ENCODE peak calls at places on chromosomes 11 and 22, in seven cellular contexts. D is activated T-cell treated with anti-CD3 and anti-CD28 coated beads for 1 hour; N is neural crest cell; Z is T1000; R is tibial nerve; P is stimulated activated CD4-positive, alpha-beta T cell treated with anti-CD3 and anti-CD28 coated beads, Interleukin-1b, Interleukin-23, amount 100 ng/mL, for 24 hours; W is Right ventricle myocardium superior. Q is an unnamed sample.
A peak's percentile ranks its signal among the peaks of the same experiment; 100 is the strongest.

GRCh38 chr11:1531961-1532586 is 40.0 kb downstream of the DUSP8 start:
- DNase-seq in D (no peak), N (no peak), Z (no peak), R (no peak), P (no peak), W (peak; percentile 86), Q (no peak)

GRCh38 chr11:85712953-85713352 is 27.0 kb upstream of the CCDC89 start:
- DNase-seq in D (no peak), N (no peak), Z (no peak), R (no peak), P (no peak), W (no peak), Q (no peak)

GRCh38 chr11:73376803-73377629 is 817 bp downstream of the RELT start:
- DNase-seq in D (peak; percentile 36), N (peak; percentile 48), Z (peak; percentile 55), R (peak; percentile 62), P (peak; percentile 12), W (peak; percentile 69), Q (peak; percentile 30)

GRCh38 chr11:27913650-27914049 is 194.3 kb downstream of the KIF18A start:
- DNase-seq in D (no peak), N (no peak), Z (no peak), R (no peak), P (no peak), W (no peak), Q (no peak)

GRCh38 chr11:6413791-6414231 is 5.1 kb downstream of the APBB1 start:
- DNase-seq in D (peak; percentile 52), N (no peak), Z (no peak), R (no peak), P (no peak), W (no peak), Q (no peak)

GRCh38 chr22:33917744-33918406 is 2.4 kb downstream of the LARGE1 start:
- DNase-seq in D (no peak), N (no peak), Z (no peak), R (no peak), P (no peak), W (no peak), Q (no peak)

GRCh38 chr22:24503137-24503850 is 8.2 kb downstream of the UPB1 start:
- DNase-seq in D (peak; percentile 51), N (peak; percentile 43), Z (peak; percentile 32), R (peak; percentile 65), P (peak; percentile 33), W (peak; percentile 71), Q (no peak)

GRCh38 chr22:25165785-25166184 is 33.9 kb upstream of the CRYBB3 start:
- DNase-seq in D (no peak), N (no peak), Z (no peak), R (no peak), P (no peak), W (no peak), Q (no peak)

GRCh38 chr11:74493816-74494630 is 499 bp upstream of the LIPT2 start:
- DNase-seq in D (no peak), N (no peak), Z (no peak), R (peak; percentile 43), P (no peak), W (no peak), Q (no peak)

GRCh38 chr11:102727890-102728289 is 3.1 kb upstream of the MMP8 start:
- DNase-seq in D (no peak), N (no peak), Z (no peak), R (no peak), P (no peak), W (no peak), Q (no peak)

GRCh38 chr11:120132645-120133185 is 5.2 kb downstream of the TRIM29 start:
- DNase-seq in D (no peak), N (no peak), Z (no peak), R (no peak), P (no peak), W (no peak), Q (no peak)

GRCh38 chr11:110027627-110028371 is 65.4 kb upstream of the ZC3H12C start:
- DNase-seq in D (no peak), N (no peak), Z (no peak), R (no peak), P (no peak), W (no peak), Q (no peak)

GRCh38 chr11:86091566-86091965 is 22.7 kb upstream of the PICALM start:
- DNase-seq in D (no peak), N (no peak), Z (no peak), R (no peak), P (no peak), W (no peak), Q (no peak)

GRCh38 chr22:26313291-26313690 is 115.8 kb upstream of the ASPHD2 start:
- DNase-seq in D (no peak), N (no peak), Z (no peak), R (no peak), P (no peak), W (no peak), Q (no peak)

GRCh38 chr22:39176067-39176621 is 23.7 kb upstream of the CBX7 start:
- DNase-seq in D (no peak), N (no peak), Z (peak; percentile 54), R (peak; percentile 52), P (no peak), W (peak; percentile 83), Q (no peak)

GRCh38 chr11:121237686-121238658 is 54.6 kb upstream of the SC5D start:
- DNase-seq in D (no peak), N (no peak), Z (no peak), R (no peak), P (no peak), W (no peak), Q (no peak)

GRCh38 chr11:78562398-78562797 is 12.3 kb downstream of the NARS2 start:
- DNase-seq in D (no peak), N (no peak), Z (no peak), R (no peak), P (no peak), W (no peak), Q (no peak)

GRCh38 chr11:126992804-126993111 is 7.8 kb downstream of the KIRREL3 start:
- DNase-seq in D (no peak), N (no peak), Z (no peak), R (no peak), P (no peak), W (no peak), Q (no peak)

GRCh38 chr22:32317524-32317923 is 40.1 kb upstream of the RFPL3 start:
- DNase-seq in D (no peak), N (no peak), Z (no peak), R (no peak), P (no peak), W (no peak), Q (no peak)

GRCh38 chr22:27620367-27621154 is 181.0 kb downstream of the MN1 start:
- DNase-seq in D (no peak), N (no peak), Z (no peak), R (no peak), P (no peak), W (no peak), Q (no peak)

GRCh38 chr11:9530020-9530628 is 43.3 kb upstream of the WEE1 start:
- DNase-seq in D (no peak), N (no peak), Z (no peak), R (no peak), P (no peak), W (no peak), Q (no peak)

GRCh38 chr11:96207459-96208449 is 135.2 kb downstream of the MAML2 start:
- DNase-seq in D (no peak), N (no peak), Z (no peak), R (no peak), P (no peak), W (no peak), Q (no peak)

GRCh38 chr11:126317681-126318641 is 14.1 kb downstream of the DCPS start:
- DNase-seq in D (no peak), N (no peak), Z (no peak), R (peak; percentile 83), P (no peak), W (peak; percentile 87), Q (no peak)

GRCh38 chr11:70669871-70670683 is 271.7 kb downstream of the CTTN start:
- DNase-seq in D (no peak), N (no peak), Z (no peak), R (no peak), P (no peak), W (no peak), Q (no peak)

GRCh38 chr11:11732116-11732515 is 109.7 kb upstream of the USP47 start:
- DNase-seq in D (no peak), N (no peak), Z (no peak), R (no peak), P (no peak), W (no peak), Q (no peak)

GRCh38 chr11:8913961-8914660 is 3.1 kb downstream of the AKIP1 start:
- DNase-seq in D (peak; percentile 32), N (peak; percentile 12), Z (no peak), R (no peak), P (no peak), W (no peak), Q (no peak)

GRCh38 chr22:50530280-50530856 is 556 bp upstream of the TYMP start:
- DNase-seq in D (peak; percentile 48), N (no peak), Z (no peak), R (peak; percentile 72), P (no peak), W (peak; percentile 93), Q (no peak)

GRCh38 chr11:121091492-121092179 is 9.4 kb upstream of the TECTA start:
- DNase-seq in D (no peak), N (no peak), Z (no peak), R (no peak), P (no peak), W (no peak), Q (no peak)

GRCh38 chr22:46051646-46052045 is 74.7 kb upstream of the WNT7B start:
- DNase-seq in D (no peak), N (no peak), Z (no peak), R (no peak), P (no peak), W (peak; percentile 8), Q (no peak)

Q was measured in progenitor cell of endocrine pancreas.